ENCODE peak calls at places on chromosome 12, in ten cellular contexts. One of them, this sample, is unnamed.

GRCh38 chr12:54477259-54477658 is 3.9 kb upstream of the GTSF1 start:
- DNase-seq in fibroblast of the aortic adventitia: no peak
- DNase-seq in iPS-NIHi11: no peak
- DNase-seq in lung: no peak
- DNase-seq in memory B cell: no peak
- DNase-seq in NCI-H524: no peak
- DNase-seq in suprapubic skin: no peak
- DNase-seq in T-cell: no peak
- DNase-seq in fibroblast of the conjunctiva: no peak
- DNase-seq in cardiac fibroblast: no peak
- DNase-seq in this sample: no peak

GRCh38 chr12:77608157-77608755 is 222.4 kb upstream of the NAV3 start:
- DNase-seq in fibroblast of the aortic adventitia: no peak
- DNase-seq in iPS-NIHi11: no peak
- DNase-seq in lung: no peak
- DNase-seq in memory B cell: no peak
- DNase-seq in NCI-H524: no peak
- DNase-seq in suprapubic skin: no peak
- DNase-seq in T-cell: no peak
- DNase-seq in fibroblast of the conjunctiva: no peak
- DNase-seq in cardiac fibroblast: no peak
- DNase-seq in this sample: no peak

GRCh38 chr12:131688845-131689154 is 22.1 kb upstream of the SFSWAP start:
- DNase-seq in fibroblast of the aortic adventitia: no peak
- DNase-seq in iPS-NIHi11: no peak
- DNase-seq in lung: no peak
- DNase-seq in memory B cell: no peak
- DNase-seq in NCI-H524: no peak
- DNase-seq in suprapubic skin: no peak
- DNase-seq in T-cell: no peak
- DNase-seq in fibroblast of the conjunctiva: no peak
- DNase-seq in cardiac fibroblast: no peak
- DNase-seq in this sample: no peak

GRCh38 chr12:104695453-104696148 is 238.9 kb downstream of the CHST11 start:
- DNase-seq in fibroblast of the aortic adventitia: peak; percentile 93
- DNase-seq in iPS-NIHi11: no peak
- DNase-seq in lung: no peak
- DNase-seq in memory B cell: peak; percentile 52
- DNase-seq in NCI-H524: no peak
- DNase-seq in suprapubic skin: no peak
- DNase-seq in T-cell: peak; percentile 72
- DNase-seq in fibroblast of the conjunctiva: no peak
- DNase-seq in cardiac fibroblast: peak; percentile 92
- DNase-seq in this sample: peak; percentile 94

GRCh38 chr12:91037301-91037700 is 20.5 kb downstream of the KERA start:
- DNase-seq in fibroblast of the aortic adventitia: peak; percentile 57
- DNase-seq in iPS-NIHi11: no peak
- DNase-seq in lung: no peak
- DNase-seq in memory B cell: no peak
- DNase-seq in NCI-H524: no peak
- DNase-seq in suprapubic skin: no peak
- DNase-seq in T-cell: no peak
- DNase-seq in fibroblast of the conjunctiva: peak; percentile 57
- DNase-seq in cardiac fibroblast: no peak
- DNase-seq in this sample: no peak

GRCh38 chr12:96050139-96050538 is 14.8 kb upstream of the LTA4H start:
- DNase-seq in fibroblast of the aortic adventitia: no peak
- DNase-seq in iPS-NIHi11: no peak
- DNase-seq in lung: no peak
- DNase-seq in memory B cell: no peak
- DNase-seq in NCI-H524: no peak
- DNase-seq in suprapubic skin: no peak
- DNase-seq in T-cell: no peak
- DNase-seq in fibroblast of the conjunctiva: no peak
- DNase-seq in cardiac fibroblast: no peak
- DNase-seq in this sample: no peak

GRCh38 chr12:50745861-50746260 is 18.0 kb upstream of the ATF1 start:
- DNase-seq in fibroblast of the aortic adventitia: no peak
- DNase-seq in iPS-NIHi11: no peak
- DNase-seq in lung: no peak
- DNase-seq in memory B cell: no peak
- DNase-seq in NCI-H524: no peak
- DNase-seq in suprapubic skin: no peak
- DNase-seq in T-cell: no peak
- DNase-seq in fibroblast of the conjunctiva: no peak
- DNase-seq in cardiac fibroblast: no peak
- DNase-seq in this sample: no peak

GRCh38 chr12:6769003-6769389 is 2.8 kb downstream of the PTMS start:
- DNase-seq in fibroblast of the aortic adventitia: no peak
- DNase-seq in iPS-NIHi11: peak; percentile 67
- DNase-seq in lung: no peak
- DNase-seq in memory B cell: no peak
- DNase-seq in NCI-H524: peak; percentile 91
- DNase-seq in suprapubic skin: no peak
- DNase-seq in T-cell: no peak
- DNase-seq in fibroblast of the conjunctiva: no peak
- DNase-seq in cardiac fibroblast: peak; percentile 50
- DNase-seq in this sample: peak; percentile 36

GRCh38 chr12:1932264-1932777 is 13.9 kb upstream of the CACNA2D4 start:
- DNase-seq in fibroblast of the aortic adventitia: peak; percentile 75
- DNase-seq in iPS-NIHi11: no peak
- DNase-seq in lung: no peak
- DNase-seq in memory B cell: no peak
- DNase-seq in NCI-H524: no peak
- DNase-seq in suprapubic skin: peak; percentile 55
- DNase-seq in T-cell: no peak
- DNase-seq in fibroblast of the conjunctiva: no peak
- DNase-seq in cardiac fibroblast: peak; percentile 73
- DNase-seq in this sample: no peak

GRCh38 chr12:99975321-99975720 is 9.4 kb downstream of the ANKS1B start:
- DNase-seq in fibroblast of the aortic adventitia: no peak
- DNase-seq in iPS-NIHi11: no peak
- DNase-seq in lung: no peak
- DNase-seq in memory B cell: no peak
- DNase-seq in NCI-H524: no peak
- DNase-seq in suprapubic skin: no peak
- DNase-seq in T-cell: no peak
- DNase-seq in fibroblast of the conjunctiva: no peak
- DNase-seq in cardiac fibroblast: no peak
- DNase-seq in this sample: no peak

GRCh38 chr12:80565276-80565675 is 121.2 kb downstream of the PTPRQ start:
- DNase-seq in fibroblast of the aortic adventitia: peak; percentile 43
- DNase-seq in iPS-NIHi11: no peak
- DNase-seq in lung: no peak
- DNase-seq in memory B cell: no peak
- DNase-seq in NCI-H524: peak; percentile 71
- DNase-seq in suprapubic skin: no peak
- DNase-seq in T-cell: no peak
- DNase-seq in fibroblast of the conjunctiva: peak; percentile 43
- DNase-seq in cardiac fibroblast: peak; percentile 59
- DNase-seq in this sample: no peak

GRCh38 chr12:107404981-107405380 is 280.6 kb upstream of the PWP1 start:
- DNase-seq in fibroblast of the aortic adventitia: peak; percentile 44
- DNase-seq in iPS-NIHi11: peak; percentile 44
- DNase-seq in lung: no peak
- DNase-seq in memory B cell: no peak
- DNase-seq in NCI-H524: peak; percentile 56
- DNase-seq in suprapubic skin: no peak
- DNase-seq in T-cell: no peak
- DNase-seq in fibroblast of the conjunctiva: no peak
- DNase-seq in cardiac fibroblast: no peak
- DNase-seq in this sample: peak; percentile 38

GRCh38 chr12:94710933-94711332 is 60.6 kb upstream of the TMCC3 start:
- DNase-seq in fibroblast of the aortic adventitia: no peak
- DNase-seq in iPS-NIHi11: peak; percentile 56
- DNase-seq in lung: no peak
- DNase-seq in memory B cell: peak; percentile 20
- DNase-seq in NCI-H524: peak; percentile 40
- DNase-seq in suprapubic skin: no peak
- DNase-seq in T-cell: peak; percentile 20
- DNase-seq in fibroblast of the conjunctiva: no peak
- DNase-seq in cardiac fibroblast: no peak
- DNase-seq in this sample: peak; percentile 32

GRCh38 chr12:54891717-54892478 is 37.6 kb downstream of the MUCL1 start:
- DNase-seq in fibroblast of the aortic adventitia: no peak
- DNase-seq in iPS-NIHi11: no peak
- DNase-seq in lung: peak; percentile 56
- DNase-seq in memory B cell: no peak
- DNase-seq in NCI-H524: no peak
- DNase-seq in suprapubic skin: no peak
- DNase-seq in T-cell: no peak
- DNase-seq in fibroblast of the conjunctiva: no peak
- DNase-seq in cardiac fibroblast: no peak
- DNase-seq in this sample: no peak

GRCh38 chr12:93536766-93537515 is 35.5 kb upstream of the SOCS2 start:
- DNase-seq in fibroblast of the aortic adventitia: no peak
- DNase-seq in iPS-NIHi11: no peak
- DNase-seq in lung: peak; percentile 4
- DNase-seq in memory B cell: no peak
- DNase-seq in NCI-H524: no peak
- DNase-seq in suprapubic skin: no peak
- DNase-seq in T-cell: no peak
- DNase-seq in fibroblast of the conjunctiva: no peak
- DNase-seq in cardiac fibroblast: no peak
- DNase-seq in this sample: no peak

GRCh38 chr12:115660211-115660805 is 617.2 kb downstream of the MED13L start:
- DNase-seq in fibroblast of the aortic adventitia: peak; percentile 77
- DNase-seq in iPS-NIHi11: no peak
- DNase-seq in lung: no peak
- DNase-seq in memory B cell: no peak
- DNase-seq in NCI-H524: no peak
- DNase-seq in suprapubic skin: no peak
- DNase-seq in T-cell: no peak
- DNase-seq in fibroblast of the conjunctiva: peak; percentile 18
- DNase-seq in cardiac fibroblast: peak; percentile 49
- DNase-seq in this sample: no peak

GRCh38 chr12:131589966-131590365 is 120.9 kb upstream of the SFSWAP start:
- DNase-seq in fibroblast of the aortic adventitia: no peak
- DNase-seq in iPS-NIHi11: no peak
- DNase-seq in lung: no peak
- DNase-seq in memory B cell: no peak
- DNase-seq in NCI-H524: peak; percentile 15
- DNase-seq in suprapubic skin: no peak
- DNase-seq in T-cell: no peak
- DNase-seq in fibroblast of the conjunctiva: no peak
- DNase-seq in cardiac fibroblast: no peak
- DNase-seq in this sample: no peak

GRCh38 chr12:40099423-40099853 is 6.4 kb downstream of the SLC2A13 start:
- DNase-seq in fibroblast of the aortic adventitia: no peak
- DNase-seq in iPS-NIHi11: no peak
- DNase-seq in lung: no peak
- DNase-seq in memory B cell: no peak
- DNase-seq in NCI-H524: no peak
- DNase-seq in suprapubic skin: no peak
- DNase-seq in T-cell: no peak
- DNase-seq in fibroblast of the conjunctiva: no peak
- DNase-seq in cardiac fibroblast: peak; percentile 30
- DNase-seq in this sample: no peak

GRCh38 chr12:2877047-2877958 is at the start of the genes FOXM1 and RHNO1:
- DNase-seq in fibroblast of the aortic adventitia: peak; percentile 85
- DNase-seq in iPS-NIHi11: peak; percentile 98
- DNase-seq in lung: peak; percentile 91
- DNase-seq in memory B cell: peak; percentile 86
- DNase-seq in NCI-H524: peak; percentile 72
- DNase-seq in suprapubic skin: peak; percentile 93
- DNase-seq in T-cell: peak; percentile 88
- DNase-seq in fibroblast of the conjunctiva: peak; percentile 84
- DNase-seq in cardiac fibroblast: peak; percentile 92
- DNase-seq in this sample: peak; percentile 92

GRCh38 chr12:106416273-106416672 is 58.7 kb downstream of the POLR3B start:
- DNase-seq in fibroblast of the aortic adventitia: peak; percentile 59
- DNase-seq in iPS-NIHi11: peak; percentile 38
- DNase-seq in lung: no peak
- DNase-seq in memory B cell: no peak
- DNase-seq in NCI-H524: no peak
- DNase-seq in suprapubic skin: no peak
- DNase-seq in T-cell: no peak
- DNase-seq in fibroblast of the conjunctiva: no peak
- DNase-seq in cardiac fibroblast: peak; percentile 46
- DNase-seq in this sample: no peak

GRCh38 chr12:6380141-6381121 is 3.5 kb upstream of the LTBR start:
- DNase-seq in fibroblast of the aortic adventitia: peak; percentile 60
- DNase-seq in iPS-NIHi11: no peak
- DNase-seq in lung: no peak
- DNase-seq in memory B cell: no peak
- DNase-seq in NCI-H524: no peak
- DNase-seq in suprapubic skin: no peak
- DNase-seq in T-cell: no peak
- DNase-seq in fibroblast of the conjunctiva: no peak
- DNase-seq in cardiac fibroblast: peak; percentile 66
- DNase-seq in this sample: no peak

GRCh38 chr12:48956279-48957140 is 777 bp downstream of the ARF3 start:
- DNase-seq in fibroblast of the aortic adventitia: peak; percentile 96
- DNase-seq in iPS-NIHi11: peak; percentile 94
- DNase-seq in lung: peak; percentile 89
- DNase-seq in memory B cell: no peak
- DNase-seq in NCI-H524: peak; percentile 87
- DNase-seq in suprapubic skin: peak; percentile 92
- DNase-seq in T-cell: no peak
- DNase-seq in fibroblast of the conjunctiva: peak; percentile 92
- DNase-seq in cardiac fibroblast: peak; percentile 98
- DNase-seq in this sample: peak; percentile 59

GRCh38 chr12:4441355-4442330 is 4.0 kb downstream of the FGF6 start:
- DNase-seq in fibroblast of the aortic adventitia: no peak
- DNase-seq in iPS-NIHi11: peak; percentile 58
- DNase-seq in lung: peak; percentile 23
- DNase-seq in memory B cell: no peak
- DNase-seq in NCI-H524: peak; percentile 85
- DNase-seq in suprapubic skin: no peak
- DNase-seq in T-cell: no peak
- DNase-seq in fibroblast of the conjunctiva: no peak
- DNase-seq in cardiac fibroblast: no peak
- DNase-seq in this sample: no peak

GRCh38 chr12:12872139-12872933 is 19.0 kb upstream of the GPRC5A start:
- DNase-seq in fibroblast of the aortic adventitia: peak; percentile 65
- DNase-seq in iPS-NIHi11: peak; percentile 36
- DNase-seq in lung: peak; percentile 57
- DNase-seq in memory B cell: no peak
- DNase-seq in NCI-H524: no peak
- DNase-seq in suprapubic skin: no peak
- DNase-seq in T-cell: no peak
- DNase-seq in fibroblast of the conjunctiva: no peak
- DNase-seq in cardiac fibroblast: peak; percentile 70
- DNase-seq in this sample: no peak

GRCh38 chr12:50072198-50072907 is 12.8 kb upstream of the SMARCD1 start:
- DNase-seq in fibroblast of the aortic adventitia: no peak
- DNase-seq in iPS-NIHi11: no peak
- DNase-seq in lung: no peak
- DNase-seq in memory B cell: no peak
- DNase-seq in NCI-H524: no peak
- DNase-seq in suprapubic skin: no peak
- DNase-seq in T-cell: no peak
- DNase-seq in fibroblast of the conjunctiva: no peak
- DNase-seq in cardiac fibroblast: no peak
- DNase-seq in this sample: no peak

GRCh38 chr12:104494137-104494815 is 37.5 kb downstream of the CHST11 start:
- DNase-seq in fibroblast of the aortic adventitia: peak; percentile 79
- DNase-seq in iPS-NIHi11: no peak
- DNase-seq in lung: no peak
- DNase-seq in memory B cell: no peak
- DNase-seq in NCI-H524: no peak
- DNase-seq in suprapubic skin: no peak
- DNase-seq in T-cell: peak; percentile 70
- DNase-seq in fibroblast of the conjunctiva: no peak
- DNase-seq in cardiac fibroblast: no peak
- DNase-seq in this sample: peak; percentile 89

GRCh38 chr12:13133886-13134285 is 30.4 kb upstream of the GSG1 start:
- DNase-seq in fibroblast of the aortic adventitia: no peak
- DNase-seq in iPS-NIHi11: no peak
- DNase-seq in lung: no peak
- DNase-seq in memory B cell: no peak
- DNase-seq in NCI-H524: no peak
- DNase-seq in suprapubic skin: no peak
- DNase-seq in T-cell: no peak
- DNase-seq in fibroblast of the conjunctiva: no peak
- DNase-seq in cardiac fibroblast: no peak
- DNase-seq in this sample: no peak

This sample was measured in activated CD4-positive, alpha-beta memory T cell treated with anti-CD3 and anti-CD28 coated beads for 36 hours.